ENCODE peak calls at places on chromosomes 6 and 20, in ten cellular contexts. One of them, this sample, is unnamed.

GRCh38 chr6:34671801-34672656 is 24.5 kb downstream of the ILRUN start:
- DNase-seq in endothelial cell: no peak
- DNase-seq in spleen: peak
- DNase-seq in AG09319: no peak
- DNase-seq in brain microvascular endothelial cell: no peak
- DNase-seq in heart right ventricle: no peak
- DNase-seq in tibial nerve: no peak
- DNase-seq in HCT116: no peak
- DNase-seq in ascending aorta: no peak
- DNase-seq in fibroblast of mammary gland: peak
- DNase-seq in this sample: no peak

GRCh38 chr6:143940011-143940597 is 68.0 kb downstream of the PLAGL1 start:
- DNase-seq in tibial nerve: no peak
- DNase-seq in spleen: no peak
- DNase-seq in ascending aorta: no peak
- DNase-seq in fibroblast of mammary gland: peak
- DNase-seq in brain microvascular endothelial cell: peak
- DNase-seq in heart right ventricle: no peak
- DNase-seq in AG09319: no peak
- DNase-seq in endothelial cell: peak
- DNase-seq in HCT116: peak
- DNase-seq in this sample: no peak

GRCh38 chr6:131199568-131200272 is 64.5 kb downstream of the AKAP7 start:
- DNase-seq in heart right ventricle: peak
- DNase-seq in HCT116: peak
- DNase-seq in brain microvascular endothelial cell: peak
- DNase-seq in endothelial cell: peak
- DNase-seq in tibial nerve: no peak
- DNase-seq in ascending aorta: no peak
- DNase-seq in fibroblast of mammary gland: peak
- DNase-seq in AG09319: peak
- DNase-seq in spleen: peak
- DNase-seq in this sample: no peak

GRCh38 chr6:27426045-27426620 is 37.6 kb downstream of the ZNF391 start:
- DNase-seq in fibroblast of mammary gland: no peak
- DNase-seq in ascending aorta: no peak
- DNase-seq in HCT116: no peak
- DNase-seq in endothelial cell: no peak
- DNase-seq in spleen: no peak
- DNase-seq in heart right ventricle: no peak
- DNase-seq in tibial nerve: no peak
- DNase-seq in AG09319: no peak
- DNase-seq in brain microvascular endothelial cell: no peak
- DNase-seq in this sample: no peak

GRCh38 chr20:18537651-18538050 is 29.6 kb upstream of the SMIM26 start:
- DNase-seq in spleen: no peak
- DNase-seq in fibroblast of mammary gland: peak
- DNase-seq in tibial nerve: no peak
- DNase-seq in brain microvascular endothelial cell: no peak
- DNase-seq in heart right ventricle: no peak
- DNase-seq in endothelial cell: no peak
- DNase-seq in ascending aorta: no peak
- DNase-seq in HCT116: no peak
- DNase-seq in AG09319: no peak
- DNase-seq in this sample: no peak

GRCh38 chr20:51553897-51554504 is 11.5 kb upstream of the NFATC2 start:
- DNase-seq in endothelial cell: no peak
- DNase-seq in heart right ventricle: no peak
- DNase-seq in spleen: no peak
- DNase-seq in brain microvascular endothelial cell: no peak
- DNase-seq in HCT116: no peak
- DNase-seq in AG09319: no peak
- DNase-seq in fibroblast of mammary gland: peak
- DNase-seq in ascending aorta: no peak
- DNase-seq in tibial nerve: no peak
- DNase-seq in this sample: no peak

GRCh38 chr6:109315331-109316129 is 66.7 kb downstream of the CD164 start:
- DNase-seq in ascending aorta: no peak
- DNase-seq in heart right ventricle: no peak
- DNase-seq in endothelial cell: no peak
- DNase-seq in AG09319: no peak
- DNase-seq in fibroblast of mammary gland: no peak
- DNase-seq in brain microvascular endothelial cell: no peak
- DNase-seq in tibial nerve: no peak
- DNase-seq in HCT116: no peak
- DNase-seq in spleen: no peak
- DNase-seq in this sample: no peak

GRCh38 chr6:109740787-109741186 is 49.7 kb downstream of the FIG4 start:
- DNase-seq in spleen: peak
- DNase-seq in tibial nerve: no peak
- DNase-seq in AG09319: no peak
- DNase-seq in heart right ventricle: no peak
- DNase-seq in brain microvascular endothelial cell: no peak
- DNase-seq in HCT116: no peak
- DNase-seq in fibroblast of mammary gland: no peak
- DNase-seq in ascending aorta: no peak
- DNase-seq in endothelial cell: no peak
- DNase-seq in this sample: no peak

GRCh38 chr6:336159-337114 is 44.1 kb downstream of the DUSP22 start:
- DNase-seq in AG09319: no peak
- DNase-seq in HCT116: no peak
- DNase-seq in heart right ventricle: no peak
- DNase-seq in brain microvascular endothelial cell: no peak
- DNase-seq in spleen: peak
- DNase-seq in endothelial cell: no peak
- DNase-seq in ascending aorta: no peak
- DNase-seq in fibroblast of mammary gland: no peak
- DNase-seq in tibial nerve: no peak
- DNase-seq in this sample: no peak

GRCh38 chr6:17389274-17389847 is 4.0 kb upstream of the CAP2 start:
- DNase-seq in AG09319: no peak
- DNase-seq in brain microvascular endothelial cell: no peak
- DNase-seq in tibial nerve: no peak
- DNase-seq in ascending aorta: no peak
- DNase-seq in spleen: no peak
- DNase-seq in endothelial cell: no peak
- DNase-seq in fibroblast of mammary gland: peak
- DNase-seq in HCT116: no peak
- DNase-seq in heart right ventricle: no peak
- DNase-seq in this sample: no peak

GRCh38 chr20:44701889-44702288 is 13.3 kb upstream of the CCN5 start:
- DNase-seq in fibroblast of mammary gland: no peak
- DNase-seq in brain microvascular endothelial cell: no peak
- DNase-seq in HCT116: no peak
- DNase-seq in ascending aorta: no peak
- DNase-seq in heart right ventricle: no peak
- DNase-seq in AG09319: no peak
- DNase-seq in tibial nerve: no peak
- DNase-seq in spleen: no peak
- DNase-seq in endothelial cell: no peak
- DNase-seq in this sample: no peak

GRCh38 chr20:62321978-62322377 is 19.2 kb downstream of the ADRM1 start:
- DNase-seq in brain microvascular endothelial cell: no peak
- DNase-seq in spleen: no peak
- DNase-seq in AG09319: no peak
- DNase-seq in heart right ventricle: no peak
- DNase-seq in HCT116: no peak
- DNase-seq in ascending aorta: no peak
- DNase-seq in fibroblast of mammary gland: no peak
- DNase-seq in endothelial cell: no peak
- DNase-seq in tibial nerve: no peak
- DNase-seq in this sample: no peak

GRCh38 chr6:144340541-144341371 is 55.6 kb downstream of the UTRN start:
- DNase-seq in heart right ventricle: no peak
- DNase-seq in endothelial cell: no peak
- DNase-seq in AG09319: no peak
- DNase-seq in tibial nerve: no peak
- DNase-seq in brain microvascular endothelial cell: no peak
- DNase-seq in ascending aorta: no peak
- DNase-seq in spleen: no peak
- DNase-seq in fibroblast of mammary gland: peak
- DNase-seq in HCT116: no peak
- DNase-seq in this sample: no peak

GRCh38 chr6:168031411-168032382 is 34.2 kb downstream of the KIF25 start:
- DNase-seq in brain microvascular endothelial cell: peak
- DNase-seq in endothelial cell: no peak
- DNase-seq in AG09319: peak
- DNase-seq in heart right ventricle: peak
- DNase-seq in ascending aorta: no peak
- DNase-seq in HCT116: no peak
- DNase-seq in fibroblast of mammary gland: peak
- DNase-seq in tibial nerve: no peak
- DNase-seq in spleen: peak
- DNase-seq in this sample: no peak

GRCh38 chr6:168030881-168031280 is 33.4 kb downstream of the KIF25 start:
- DNase-seq in tibial nerve: no peak
- DNase-seq in ascending aorta: no peak
- DNase-seq in brain microvascular endothelial cell: no peak
- DNase-seq in AG09319: no peak
- DNase-seq in heart right ventricle: no peak
- DNase-seq in HCT116: no peak
- DNase-seq in fibroblast of mammary gland: no peak
- DNase-seq in endothelial cell: no peak
- DNase-seq in spleen: no peak
- DNase-seq in this sample: no peak

GRCh38 chr6:168030218-168030693 is 32.8 kb downstream of the KIF25 start:
- DNase-seq in spleen: no peak
- DNase-seq in fibroblast of mammary gland: no peak
- DNase-seq in brain microvascular endothelial cell: no peak
- DNase-seq in heart right ventricle: no peak
- DNase-seq in AG09319: no peak
- DNase-seq in ascending aorta: no peak
- DNase-seq in tibial nerve: no peak
- DNase-seq in HCT116: no peak
- DNase-seq in endothelial cell: no peak
- DNase-seq in this sample: no peak

GRCh38 chr6:168033791-168034190 is 36.3 kb downstream of the KIF25 start:
- DNase-seq in AG09319: no peak
- DNase-seq in brain microvascular endothelial cell: no peak
- DNase-seq in HCT116: no peak
- DNase-seq in heart right ventricle: no peak
- DNase-seq in tibial nerve: no peak
- DNase-seq in fibroblast of mammary gland: no peak
- DNase-seq in ascending aorta: no peak
- DNase-seq in spleen: no peak
- DNase-seq in endothelial cell: no peak
- DNase-seq in this sample: no peak

DNA sequence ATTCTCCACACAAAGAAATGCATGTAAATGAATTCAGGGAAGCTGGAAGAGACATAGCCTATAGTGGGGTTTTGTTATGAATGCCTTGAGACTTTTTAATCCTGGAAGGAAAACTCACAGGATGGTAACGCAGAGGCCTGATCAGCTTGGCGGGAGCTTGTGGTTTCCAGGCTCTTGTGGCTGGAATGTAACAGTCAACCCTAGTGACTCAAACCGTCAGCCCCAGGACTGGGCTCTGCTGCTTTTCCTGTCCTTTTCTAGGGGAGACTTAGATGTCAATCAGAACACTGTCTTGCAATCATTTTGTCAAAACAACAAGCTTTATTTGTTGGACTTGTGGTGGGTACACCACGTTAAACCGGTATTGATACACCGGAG is 34.9 kb downstream of the KIF25 start:
- DNase-seq in tibial nerve: no peak
- DNase-seq in HCT116: no peak
- DNase-seq in fibroblast of mammary gland: peak
- DNase-seq in spleen: peak
- DNase-seq in AG09319: peak
- DNase-seq in endothelial cell: no peak
- DNase-seq in heart right ventricle: peak
- DNase-seq in ascending aorta: no peak
- DNase-seq in brain microvascular endothelial cell: peak
- DNase-seq in this sample: no peak
- TF ChIP-seq CTCF in tibial nerve: no peak
- TF ChIP-seq CTCF in HCT116: no peak
- TF ChIP-seq CTCF in fibroblast of mammary gland: peak
- TF ChIP-seq CTCF in spleen: no peak
- TF ChIP-seq CTCF in AG09319: peak
- TF ChIP-seq CTCF in endothelial cell: no peak
- TF ChIP-seq CTCF in heart right ventricle: no peak
- TF ChIP-seq CTCF in ascending aorta: no peak
- TF ChIP-seq CTCF in brain microvascular endothelial cell: peak
- TF ChIP-seq CTCF in this sample: no peak

GRCh38 chr6:138529510-138529909 is 30.2 kb upstream of the NHSL1 start:
- DNase-seq in ascending aorta: no peak
- DNase-seq in endothelial cell: no peak
- DNase-seq in spleen: no peak
- DNase-seq in tibial nerve: no peak
- DNase-seq in heart right ventricle: no peak
- DNase-seq in HCT116: no peak
- DNase-seq in fibroblast of mammary gland: no peak
- DNase-seq in brain microvascular endothelial cell: no peak
- DNase-seq in AG09319: no peak
- DNase-seq in this sample: no peak
- TF ChIP-seq CTCF in ascending aorta: no peak
- TF ChIP-seq CTCF in endothelial cell: no peak
- TF ChIP-seq CTCF in spleen: no peak
- TF ChIP-seq CTCF in tibial nerve: no peak
- TF ChIP-seq CTCF in heart right ventricle: no peak
- TF ChIP-seq CTCF in HCT116: no peak
- TF ChIP-seq CTCF in fibroblast of mammary gland: no peak
- TF ChIP-seq CTCF in brain microvascular endothelial cell: peak
- TF ChIP-seq CTCF in AG09319: no peak
- TF ChIP-seq CTCF in this sample: no peak

DNA sequence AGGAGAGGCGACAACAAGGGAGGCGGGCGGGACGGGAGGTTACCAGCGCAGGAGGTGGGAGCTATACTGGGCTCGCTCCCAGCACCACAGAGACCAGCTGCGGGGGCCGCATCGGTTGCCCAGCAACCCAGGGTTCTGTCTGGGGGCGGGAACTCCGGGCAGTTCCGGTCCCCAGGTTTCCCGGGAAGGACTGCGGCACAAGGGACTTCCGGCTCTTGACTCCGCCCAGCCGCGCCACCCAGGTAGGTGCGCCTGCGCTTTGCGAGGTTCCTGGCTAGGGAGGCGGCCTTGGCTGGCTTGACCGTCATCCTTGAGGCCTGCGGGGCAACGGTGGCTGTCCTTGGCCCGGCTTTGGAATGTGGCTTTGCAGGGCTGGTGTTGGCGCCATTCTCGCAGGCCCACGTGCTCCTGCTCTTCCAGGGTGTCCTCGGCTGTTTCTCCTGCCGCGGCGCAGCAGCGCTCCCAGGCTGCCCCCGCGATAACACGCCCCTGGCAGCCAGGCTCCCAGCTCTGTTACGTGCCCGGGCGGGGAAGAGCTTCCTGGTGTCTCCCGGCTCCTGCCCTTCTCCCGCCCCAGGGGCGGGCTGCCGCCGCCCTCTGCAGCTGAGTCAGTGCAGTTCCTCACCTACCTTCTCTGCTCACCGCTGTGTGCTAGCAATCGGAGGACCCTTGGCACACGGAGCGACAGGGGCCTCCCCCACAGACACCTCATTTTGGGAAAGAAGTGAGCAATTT is at the start of gene RSPH3:
- DNase-seq in heart right ventricle: peak
- DNase-seq in brain microvascular endothelial cell: peak
- DNase-seq in endothelial cell: peak
- DNase-seq in fibroblast of mammary gland: peak
- DNase-seq in ascending aorta: peak
- DNase-seq in tibial nerve: peak
- DNase-seq in HCT116: peak
- DNase-seq in spleen: peak
- DNase-seq in AG09319: peak
- DNase-seq in this sample: peak
- TF ChIP-seq CTCF in heart right ventricle: peak
- TF ChIP-seq CTCF in brain microvascular endothelial cell: peak
- TF ChIP-seq CTCF in endothelial cell: no peak
- TF ChIP-seq CTCF in fibroblast of mammary gland: no peak
- TF ChIP-seq CTCF in ascending aorta: no peak
- TF ChIP-seq CTCF in tibial nerve: peak
- TF ChIP-seq CTCF in HCT116: no peak
- TF ChIP-seq CTCF in spleen: no peak
- TF ChIP-seq CTCF in AG09319: peak
- TF ChIP-seq CTCF in this sample: no peak

GRCh38 chr6:169370054-169370453 is 116.4 kb upstream of the THBS2 start:
- DNase-seq in AG09319: no peak
- DNase-seq in ascending aorta: no peak
- DNase-seq in spleen: no peak
- DNase-seq in endothelial cell: no peak
- DNase-seq in brain microvascular endothelial cell: no peak
- DNase-seq in tibial nerve: no peak
- DNase-seq in heart right ventricle: no peak
- DNase-seq in HCT116: no peak
- DNase-seq in fibroblast of mammary gland: peak
- DNase-seq in this sample: no peak
- TF ChIP-seq CTCF in AG09319: no peak
- TF ChIP-seq CTCF in ascending aorta: no peak
- TF ChIP-seq CTCF in spleen: no peak
- TF ChIP-seq CTCF in endothelial cell: no peak
- TF ChIP-seq CTCF in brain microvascular endothelial cell: no peak
- TF ChIP-seq CTCF in tibial nerve: no peak
- TF ChIP-seq CTCF in heart right ventricle: no peak
- TF ChIP-seq CTCF in HCT116: no peak
- TF ChIP-seq CTCF in fibroblast of mammary gland: no peak
- TF ChIP-seq CTCF in this sample: no peak